ENCODE peak calls at places on chromosomes 1 and 21, in four cellular contexts. C is astrocyte of the spinal cord, V is IMR-90, G is GM23338. F is an unnamed sample.

GRCh38 chr1:109395602-109396512 is 1.9 kb downstream of the SORT1 start:
- DNase-seq in C (peak), V (peak), G (peak), F (no peak)

GRCh38 chr1:96418969-96419368 is 302.6 kb upstream of the PTBP2 start:
- DNase-seq in C (no peak), G (no peak), V (no peak), F (no peak)

GRCh38 chr1:61293197-61293596 is 210.8 kb downstream of the NFIA start:
- DNase-seq in C (no peak), G (no peak), V (no peak), F (no peak)

GRCh38 chr1:24047101-24047459 is 64.9 kb downstream of the MYOM3 start:
- DNase-seq in G (no peak), C (no peak), V (peak), F (no peak)

GRCh38 chr21:38760762-38761155 is 45.0 kb upstream of the ETS2 start:
- DNase-seq in V (no peak), C (no peak), G (no peak), F (no peak)

GRCh38 chr21:35503646-35504045 is 454.5 kb upstream of the RUNX1 start:
- DNase-seq in C (peak), V (peak), G (no peak), F (no peak)

GRCh38 chr1:204065174-204065985 is 7.5 kb upstream of the SOX13 start:
- DNase-seq in C (peak), V (peak), G (peak), F (no peak)

GRCh38 chr1:63322944-63323865 is 838 bp downstream of the FOXD3 start:
- DNase-seq in C (no peak), G (peak), V (no peak), F (no peak)

GRCh38 chr1:85502625-85503083 is 37.7 kb upstream of the DDAH1 start:
- DNase-seq in G (peak), C (peak), V (peak), F (no peak)

GRCh38 chr1:13540871-13541270 is 27.1 kb upstream of the LRRC38 start:
- DNase-seq in V (no peak), C (no peak), G (no peak), F (no peak)

GRCh38 chr1:186531561-186532165 is 70.7 kb upstream of the PDC start:
- DNase-seq in G (no peak), C (peak), V (peak), F (no peak)

GRCh38 chr21:14533555-14534400 is 12.3 kb downstream of the SAMSN1 start:
- DNase-seq in G (no peak), C (peak), V (no peak), F (no peak)

GRCh38 chr1:15168479-15168878 is 14.9 kb downstream of the TMEM51 start:
- DNase-seq in V (peak), G (no peak), C (peak), F (no peak)

GRCh38 chr21:24123785-24124184 is 1483.5 kb downstream of the MRPL39 start:
- DNase-seq in C (no peak), V (peak), G (no peak), F (no peak)

GRCh38 chr21:36517366-36518075 is 37.6 kb upstream of the CLDN14 start:
- DNase-seq in V (no peak), C (no peak), G (no peak), F (no peak)

GRCh38 chr1:234613128-234613875 is 3.3 kb upstream of the IRF2BP2 start:
- DNase-seq in C (peak), G (no peak), V (peak), F (no peak)

GRCh38 chr1:153361129-153362109 is 3.8 kb downstream of the S100A9 start:
- DNase-seq in G (no peak), C (no peak), V (no peak), F (no peak)

GRCh38 chr1:19033926-19034680 is 77.6 kb upstream of the IFFO2 start:
- DNase-seq in C (peak), G (no peak), V (peak), F (no peak)

GRCh38 chr1:55670331-55671082 is 455.3 kb upstream of the USP24 start:
- DNase-seq in G (no peak), C (no peak), V (peak), F (no peak)

GRCh38 chr21:45938453-45938755 is 43.2 kb upstream of the COL6A1 start:
- DNase-seq in V (no peak), C (no peak), G (no peak), F (no peak)

GRCh38 chr1:8625981-8626898 is 191.2 kb downstream of the RERE start:
- DNase-seq in C (peak), V (peak), G (no peak), F (no peak)

GRCh38 chr21:28442624-28443023 is 550.1 kb downstream of the LTN1 start:
- DNase-seq in C (peak), V (peak), G (no peak), F (no peak)

GRCh38 chr1:25703671-25704637 is 87.4 kb downstream of the MAN1C1 start:
- DNase-seq in V (no peak), C (no peak), G (no peak), F (no peak)

GRCh38 chr1:88134983-88135921 is 548.8 kb upstream of the PKN2 start:
- DNase-seq in G (peak), C (no peak), V (no peak), F (no peak)

GRCh38 chr1:36794460-36794859 is 239.9 kb downstream of the GRIK3 start:
- DNase-seq in C (no peak), G (no peak), V (no peak), F (no peak)

GRCh38 chr1:34460193-34460592 is 283.5 kb downstream of the C1orf94 start:
- DNase-seq in G (peak), V (no peak), C (no peak), F (peak)
- TF ChIP-seq CTCF in G (peak), V (no peak), C (peak), F (peak)

GRCh38 chr1:161082996-161083742 is 6.2 kb downstream of the NECTIN4 start:
- DNase-seq in G (no peak), C (peak), V (peak), F (no peak)
- TF ChIP-seq CTCF in G (no peak), C (no peak), V (no peak), F (no peak)

GRCh38 chr1:147892216-147892615 is 10.4 kb upstream of the GJA8 start:
- DNase-seq in C (no peak), V (no peak), G (peak), F (no peak)
- TF ChIP-seq CTCF in C (no peak), V (no peak), G (peak), F (no peak)

DNA sequence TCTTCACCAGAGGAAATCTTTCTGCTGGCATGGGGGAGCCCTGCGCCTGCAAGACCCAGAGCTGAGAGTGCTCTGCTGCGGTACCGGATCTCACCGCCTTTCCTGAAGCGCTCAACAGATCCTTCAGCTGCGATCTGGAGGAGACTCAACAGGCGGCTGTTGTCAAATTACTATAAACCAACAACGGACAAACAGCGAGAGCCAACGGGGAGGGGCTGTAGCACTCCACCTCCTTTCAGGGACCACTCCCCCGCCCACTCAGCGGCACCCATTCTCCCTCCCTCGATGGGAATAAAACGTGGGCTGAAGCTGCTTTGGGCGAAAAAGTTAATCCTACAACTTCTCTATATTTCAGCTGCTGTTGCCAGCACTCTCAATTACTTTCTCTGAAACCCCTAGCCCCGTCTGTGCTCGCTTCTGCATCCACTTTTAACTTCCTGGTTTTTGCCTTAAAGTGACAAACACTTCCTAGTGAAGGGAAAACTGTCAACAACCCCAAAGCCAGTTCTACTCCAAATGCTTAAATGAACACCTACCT is at the start of gene FMO5:
- DNase-seq in C (peak), V (peak), G (peak), F (peak)
- TF ChIP-seq CTCF in C (peak), V (peak), G (no peak), F (no peak)